ENCODE peak calls at places on chromosome 2, in five cellular contexts. V is sciatic nerve, T is body of pancreas, W is SK-N-SH treated with all-trans-retinoic acid at 6 μM for 48 hours, L is foreskin keratinocyte. M is an unnamed sample.
A peak's percentile ranks its signal among the peaks of the same experiment; 100 is the strongest.

GRCh38 chr2:1900736-1901135 is 156.4 kb upstream of the PXDN start:
- ATAC-seq in T (no peak), W (no peak), L (no peak), V (no peak), M (no peak)

GRCh38 chr2:225052703-225053102 is 10.4 kb upstream of the DOCK10 start:
- ATAC-seq in V (no peak), W (no peak), L (no peak), T (no peak), M (no peak)

GRCh38 chr2:217555075-217555876 is 447.5 kb downstream of the TNS1 start:
- ATAC-seq in V (peak; percentile 54), W (no peak), T (no peak), L (no peak), M (peak; percentile 46)

GRCh38 chr2:46029332-46029811 is 267.8 kb upstream of the EPAS1 start:
- ATAC-seq in L (peak; percentile 41), T (peak; percentile 19), W (no peak), V (peak; percentile 48), M (peak; percentile 42)

GRCh38 chr2:188078544-188078943 is 213.1 kb upstream of the GULP1 start:
- ATAC-seq in V (no peak), L (no peak), T (no peak), W (no peak), M (no peak)

GRCh38 chr2:232299084-232299483 is 79.5 kb upstream of the ALPP start:
- ATAC-seq in L (no peak), W (no peak), T (no peak), V (no peak), M (no peak)

GRCh38 chr2:30796723-30797122 is 10.5 kb downstream of the CAPN13 start:
- ATAC-seq in W (no peak), L (no peak), V (no peak), T (peak; percentile 69), M (peak; percentile 50)

GRCh38 chr2:127320067-127320466 is 26.1 kb upstream of the ERCC3 start:
- ATAC-seq in W (no peak), V (no peak), L (no peak), T (no peak), M (no peak)

GRCh38 chr2:239649309-239649708 is 248.5 kb upstream of the HDAC4 start:
- ATAC-seq in W (no peak), T (no peak), L (no peak), V (no peak), M (no peak)

GRCh38 chr2:75416420-75417342 is 144.1 kb downstream of the EVA1A start:
- ATAC-seq in W (no peak), T (no peak), V (no peak), L (no peak), M (no peak)

GRCh38 chr2:15671409-15671808 is 79.7 kb downstream of the DDX1 start:
- ATAC-seq in T (no peak), L (no peak), W (no peak), V (no peak), M (no peak)

GRCh38 chr2:160513120-160513519 is 19.5 kb upstream of the RBMS1 start:
- ATAC-seq in V (no peak), L (no peak), W (peak; percentile 56), T (no peak), M (no peak)